ENCODE peak calls at places on chromosome 12, in seven cellular contexts. Y is RWPE1; C is AG04450; U is stimulated activated CD8-positive, alpha-beta memory T cell treated with anti-CD3 and anti-CD28 coated beads, Interleukin-7, amount 100 ng/mL, for 4 hours; F is foreskin fibroblast; D is erythroblast; G is effector CD4-positive, alpha-beta T cell. L is an unnamed sample.

GRCh38 chr12:121980211-121980891 is 41.3 kb upstream of the BCL7A start:
- DNase-seq in G (no peak), C (no peak), F (no peak), D (no peak), U (no peak), Y (no peak), L (no peak)

GRCh38 chr12:4164591-4165558 is 108.7 kb upstream of the CCND2 start:
- DNase-seq in G (peak), C (peak), F (peak), D (peak), Y (no peak), U (peak), L (no peak)

GRCh38 chr12:5776091-5776490 is 169.0 kb downstream of the ANO2 start:
- DNase-seq in F (no peak), G (no peak), D (no peak), C (no peak), Y (no peak), U (no peak), L (no peak)

GRCh38 chr12:94557896-94558295 is 92.5 kb downstream of the TMCC3 start:
- DNase-seq in Y (no peak), C (no peak), D (no peak), U (no peak), F (no peak), G (no peak), L (no peak)

GRCh38 chr12:130131025-130131424 is 31.2 kb upstream of the FZD10 start:
- DNase-seq in D (no peak), G (no peak), U (no peak), Y (no peak), C (no peak), F (no peak), L (no peak)

GRCh38 chr12:116039081-116039480 is 238.4 kb downstream of the MED13L start:
- DNase-seq in D (no peak), G (no peak), U (no peak), Y (no peak), F (peak), C (no peak), L (peak)

GRCh38 chr12:69401940-69402339 is 42.4 kb downstream of the YEATS4 start:
- DNase-seq in U (no peak), F (no peak), Y (no peak), C (no peak), G (no peak), D (no peak), L (no peak)

GRCh38 chr12:123269395-123269892 is 2.2 kb downstream of the CDK2AP1 start:
- DNase-seq in D (peak), G (no peak), F (peak), U (no peak), C (no peak), Y (no peak), L (no peak)

GRCh38 chr12:11658796-11659195 is 9.3 kb downstream of the ETV6 start:
- DNase-seq in Y (no peak), F (peak), C (no peak), G (no peak), D (no peak), U (no peak), L (no peak)

GRCh38 chr12:49643961-49644619 is 20.7 kb downstream of the PRPF40B start:
- DNase-seq in G (no peak), Y (peak), F (no peak), D (no peak), U (no peak), C (no peak), L (peak)

GRCh38 chr12:128228581-128228980 is 38.4 kb upstream of the TMEM132C start:
- DNase-seq in F (no peak), U (no peak), D (no peak), C (no peak), Y (no peak), G (no peak), L (no peak)

GRCh38 chr12:53500776-53501614 is at the start of gene TARBP2:
- DNase-seq in F (peak), D (peak), C (peak), U (peak), G (peak), Y (peak), L (peak)

GRCh38 chr12:118714051-118714460 is 267.3 kb upstream of the SRRM4 start:
- DNase-seq in G (no peak), C (no peak), U (no peak), Y (no peak), D (peak), F (no peak), L (peak)

GRCh38 chr12:25817166-25817565 is 141.3 kb upstream of the RASSF8 start:
- DNase-seq in F (no peak), Y (no peak), U (no peak), G (no peak), D (no peak), C (no peak), L (no peak)

GRCh38 chr12:13156277-13156676 is 40.2 kb upstream of the EMP1 start:
- DNase-seq in U (no peak), D (no peak), Y (no peak), C (no peak), F (no peak), G (no peak), L (no peak)

L was measured in MCF 10A.